ENCODE peak calls at places on chromosomes 7 and 10, in five cellular contexts. K is EH; T is GM23338; L is kidney epithelial cell; H is activated naive CD4-positive, alpha-beta T cell treated with anti-CD3 and anti-CD28 coated beads, Interleukin-2, amount 50 U/mL, for 16 hours. M is an unnamed sample.

GRCh38 chr10:119608316-119609155 is 11.8 kb upstream of the TIAL1 start:
- DNase-seq in K (peak), T (peak), L (no peak), H (peak), M (peak)

GRCh38 chr10:45279702-45280101 is 35.7 kb downstream of the OR13A1 start:
- DNase-seq in K (no peak), T (no peak), L (no peak), H (no peak), M (no peak)

GRCh38 chr10:4250497-4250887 is 465.5 kb upstream of the KLF6 start:
- DNase-seq in K (no peak), T (no peak), L (no peak), H (no peak), M (no peak)

GRCh38 chr10:121157998-121158397 is 306.8 kb downstream of the WDR11 start:
- DNase-seq in K (no peak), T (no peak), L (no peak), H (no peak), M (no peak)

GRCh38 chr7:129332354-129333056 is 101.7 kb upstream of the STRIP2 start:
- DNase-seq in K (peak), T (no peak), L (no peak), H (no peak), M (no peak)

GRCh38 chr7:45703373-45703821 is 129.2 kb downstream of the ADCY1 start:
- DNase-seq in K (no peak), T (no peak), L (no peak), H (no peak), M (no peak)

GRCh38 chr7:93146465-93147127 is 1.6 kb downstream of the SAMD9L start:
- DNase-seq in K (no peak), T (no peak), L (no peak), H (no peak), M (no peak)

GRCh38 chr7:139108256-139109187 is 998 bp downstream of the ZC3HAV1 start:
- DNase-seq in K (peak), T (peak), L (no peak), H (no peak), M (peak)

GRCh38 chr10:122407375-122408125 is 33.0 kb downstream of the PLEKHA1 start:
- DNase-seq in K (no peak), T (no peak), L (no peak), H (no peak), M (no peak)

GRCh38 chr7:66642186-66642585 is 13.5 kb downstream of the KCTD7 start:
- DNase-seq in K (no peak), T (no peak), L (no peak), H (no peak), M (no peak)

GRCh38 chr7:95190515-95190914 is 133.8 kb downstream of the PON1 start:
- DNase-seq in K (peak), T (peak), L (no peak), H (no peak), M (peak)

GRCh38 chr7:134513169-134513752 is 14.1 kb upstream of the AKR1B10 start:
- DNase-seq in K (peak), T (peak), L (no peak), H (peak), M (peak)

GRCh38 chr10:32155075-32155516 is 98.9 kb upstream of the KIF5B start:
- DNase-seq in K (peak), T (no peak), L (no peak), H (no peak), M (no peak)

GRCh38 chr10:127198307-127198706 is 1.9 kb upstream of the INSYN2A start:
- DNase-seq in K (no peak), T (no peak), L (no peak), H (no peak), M (no peak)

GRCh38 chr10:131574363-131574706 is 262.8 kb upstream of the TCERG1L start:
- DNase-seq in K (no peak), T (no peak), L (no peak), H (no peak), M (no peak)

GRCh38 chr10:11276475-11276990 is 258.9 kb downstream of the CELF2 start:
- DNase-seq in K (no peak), T (no peak), L (no peak), H (no peak), M (no peak)

GRCh38 chr7:133854739-133855138 is 272.4 kb upstream of the LRGUK start:
- DNase-seq in K (peak), T (peak), L (no peak), H (no peak), M (no peak)

GRCh38 chr7:44814956-44815355 is 18.5 kb downstream of the PPIA start:
- DNase-seq in K (no peak), T (no peak), L (no peak), H (no peak), M (no peak)

GRCh38 chr7:7795736-7796135 is 77.3 kb upstream of the RPA3 start:
- DNase-seq in K (peak), T (no peak), L (no peak), H (no peak), M (no peak)

GRCh38 chr7:22481726-22482125 is 18.3 kb downstream of the STEAP1B start:
- DNase-seq in K (peak), T (no peak), L (no peak), H (no peak), M (no peak)

GRCh38 chr7:112205348-112206237 is 606 bp downstream of the DOCK4 start:
- DNase-seq in K (peak), T (peak), L (no peak), H (peak), M (peak)

GRCh38 chr7:157292770-157293412 is 43.9 kb upstream of the DNAJB6 start:
- DNase-seq in K (no peak), T (peak), L (no peak), H (no peak), M (peak)

GRCh38 chr7:141073173-141073640 is 657 bp upstream of the TMEM178B start:
- DNase-seq in K (peak), T (peak), L (no peak), H (peak), M (peak)

GRCh38 chr10:110042181-110042580 is 34.4 kb downstream of the ADD3 start:
- DNase-seq in K (no peak), T (no peak), L (peak), H (no peak), M (peak)

GRCh38 chr7:29318853-29319718 is 124.5 kb downstream of the CHN2 start:
- DNase-seq in K (no peak), T (no peak), L (no peak), H (no peak), M (no peak)

GRCh38 chr10:5557799-5558771 is 33.3 kb downstream of the CALML3 start:
- DNase-seq in K (no peak), T (peak), L (no peak), H (no peak), M (peak)

GRCh38 chr7:140003913-140004382 is 58.8 kb downstream of the PARP12 start:
- DNase-seq in K (peak), T (peak), L (no peak), H (no peak), M (peak)

GRCh38 chr10:30812018-30812851 is 182.7 kb upstream of the LYZL2 start:
- DNase-seq in K (peak), T (no peak), L (peak), H (no peak), M (peak)

GRCh38 chr7:105218215-105218614 is 170.5 kb downstream of the SRPK2 start:
- DNase-seq in K (peak), T (no peak), L (peak), H (no peak), M (no peak)

GRCh38 chr7:90717286-90718060 is 121.4 kb downstream of the CDK14 start:
- DNase-seq in K (peak), T (no peak), L (peak), H (no peak), M (no peak)

GRCh38 chr10:78960316-78960800 is 108.4 kb upstream of the ZMIZ1 start:
- DNase-seq in K (peak), T (no peak), L (peak), H (no peak), M (no peak)